ENCODE peak calls at places on chromosomes 2 and 18, in nine cellular contexts. K, Z, U, N, O, L, A, B and R are unnamed samples.

GRCh38 chr2:47487498-47487875 is 84.5 kb downstream of the MSH2 start:
- DNase-seq in K (no peak), A (no peak), N (no peak), L (no peak), U (no peak), B (no peak), O (no peak), Z (no peak), R (no peak)

GRCh38 chr18:71443726-71444480 is 1100.2 kb downstream of the CBLN2 start:
- DNase-seq in A (no peak), Z (no peak), B (no peak), O (no peak), K (no peak), U (no peak), L (no peak), N (no peak), R (no peak)

GRCh38 chr2:74233648-74234047 is 35.2 kb downstream of the MTHFD2 start:
- DNase-seq in N (no peak), B (no peak), U (no peak), Z (no peak), A (no peak), K (no peak), L (no peak), O (no peak), R (no peak)

GRCh38 chr2:164840458-164840929 is 1.1 kb downstream of the COBLL1 start:
- DNase-seq in N (no peak), Z (no peak), L (peak), K (peak), O (peak), B (peak), A (peak), U (no peak), R (no peak)

GRCh38 chr2:26970928-26971627 is 641 bp downstream of the MAPRE3 start:
- DNase-seq in K (no peak), N (peak), O (no peak), L (peak), U (no peak), B (peak), Z (no peak), A (no peak), R (no peak)

GRCh38 chr2:236177604-236177966 is 9.4 kb upstream of the GBX2 start:
- DNase-seq in L (peak), A (peak), K (no peak), Z (peak), O (peak), B (peak), N (no peak), U (no peak), R (no peak)

GRCh38 chr18:9959564-9959963 is 45.7 kb downstream of the VAPA start:
- DNase-seq in A (no peak), Z (no peak), O (no peak), N (no peak), U (no peak), B (no peak), L (no peak), K (no peak), R (no peak)

GRCh38 chr2:1886405-1886992 is 142.2 kb upstream of the PXDN start:
- DNase-seq in L (peak), U (peak), N (peak), A (no peak), K (peak), B (peak), Z (peak), O (no peak), R (no peak)

GRCh38 chr2:143482316-143482715 is 353.1 kb downstream of the ARHGAP15 start:
- DNase-seq in Z (no peak), A (no peak), U (no peak), O (no peak), N (no peak), L (no peak), K (no peak), B (peak), R (no peak)

GRCh38 chr18:41073372-41073954 is 881.6 kb upstream of the PIK3C3 start:
- DNase-seq in U (no peak), L (peak), Z (no peak), K (no peak), A (no peak), N (no peak), B (peak), O (no peak), R (no peak)